ENCODE peak calls at places on chromosomes 5 and 9, in seven cellular contexts. N, U, I, C, Z, T and A are unnamed samples.

GRCh38 chr5:67010684-67011409 is 185.8 kb downstream of the CD180 start:
- ATAC-seq in C (peak; percentile 9), N (peak; percentile 65), T (no peak), I (peak; percentile 34), Z (peak; percentile 18), U (peak; percentile 40), A (no peak)

GRCh38 chr5:50807661-50808060 is 141.2 kb downstream of the PARP8 start:
- ATAC-seq in T (no peak), I (peak; percentile 61), U (no peak), C (peak; percentile 93), Z (no peak), N (no peak), A (no peak)

GRCh38 chr5:125286266-125286665 is 539.8 kb upstream of the ZNF608 start:
- ATAC-seq in N (peak; percentile 30), C (no peak), Z (no peak), I (no peak), T (no peak), U (no peak), A (no peak)

GRCh38 chr5:59254055-59254687 is 639.4 kb downstream of the PDE4D start:
- ATAC-seq in N (no peak), U (no peak), C (no peak), Z (no peak), I (no peak), T (no peak), A (no peak)

GRCh38 chr5:35832757-35833156 is 23.9 kb upstream of the IL7R start:
- ATAC-seq in T (no peak), U (no peak), Z (peak; percentile 50), C (no peak), N (no peak), I (no peak), A (no peak)

GRCh38 chr5:53733853-53734252 is 173.4 kb downstream of the NDUFS4 start:
- ATAC-seq in Z (no peak), U (no peak), T (no peak), C (no peak), I (no peak), N (no peak), A (no peak)

GRCh38 chr9:79611091-79611614 is 39.4 kb downstream of the TLE4 start:
- ATAC-seq in C (peak; percentile 53), T (peak; percentile 98), N (no peak), Z (no peak), U (peak; percentile 59), I (no peak), A (peak; percentile 84)

GRCh38 chr5:177372910-177373309 is 11.3 kb upstream of the SLC34A1 start:
- ATAC-seq in N (no peak), I (no peak), Z (no peak), C (no peak), T (no peak), U (no peak), A (no peak)

GRCh38 chr5:172543484-172544298 is 89.4 kb upstream of the SH3PXD2B start:
- ATAC-seq in C (no peak), N (no peak), T (no peak), I (no peak), U (no peak), Z (no peak), A (no peak)

GRCh38 chr5:72959257-72959656 is 3.4 kb downstream of the FCHO2 start:
- ATAC-seq in I (no peak), C (no peak), N (no peak), U (no peak), T (no peak), Z (no peak), A (no peak)

GRCh38 chr5:95872333-95873268 is 50.1 kb upstream of the GLRX start:
- ATAC-seq in Z (no peak), C (peak; percentile 43), I (no peak), U (no peak), N (no peak), T (no peak), A (no peak)